ENCODE peak calls at places on chromosome 10, in four cellular contexts. M is NCI-H1105; Z is NCI-H1436; T is stimulated activated CD8-positive, alpha-beta memory T cell treated with anti-CD3 and anti-CD28 coated beads, Interleukin-7, amount 100 ng/mL, for 48 hours. H is an unnamed sample.

GRCh38 chr10:29470355-29470705 is 164.4 kb downstream of the SVIL start:
- DNase-seq in T (no peak), M (no peak), Z (no peak), H (no peak)

GRCh38 chr10:26199841-26200240 is 16.7 kb upstream of the GAD2 start:
- DNase-seq in M (no peak), Z (no peak), T (no peak), H (no peak)

GRCh38 chr10:97024181-97025073 is 161.3 kb downstream of the SLIT1 start:
- DNase-seq in M (no peak), T (no peak), Z (no peak), H (no peak)

GRCh38 chr10:62475531-62475930 is 101.4 kb downstream of the ZNF365 start:
- DNase-seq in M (no peak), T (no peak), Z (no peak), H (no peak)

GRCh38 chr10:43610636-43611035 is 4.4 kb downstream of the ZNF485 start:
- DNase-seq in M (no peak), Z (no peak), T (no peak), H (no peak)

GRCh38 chr10:49134327-49134726 is 506 bp upstream of the FAM170B start:
- DNase-seq in M (no peak), Z (no peak), T (no peak), H (no peak)

GRCh38 chr10:104031631-104032030 is 54.0 kb downstream of the COL17A1 start:
- DNase-seq in Z (no peak), T (no peak), M (no peak), H (no peak)

GRCh38 chr10:70374775-70375614 is 7.4 kb downstream of the LRRC20 start:
- DNase-seq in Z (no peak), T (no peak), M (no peak), H (no peak)

GRCh38 chr10:124417846-124418725 is 637 bp downstream of the OAT start:
- DNase-seq in M (no peak), T (no peak), Z (peak), H (peak)

GRCh38 chr10:114437456-114438292 is 33.4 kb upstream of the AFAP1L2 start:
- DNase-seq in T (no peak), Z (no peak), M (no peak), H (peak)

GRCh38 chr10:85832988-85833387 is 533.6 kb downstream of the GRID1 start:
- DNase-seq in T (no peak), M (no peak), Z (no peak), H (no peak)

GRCh38 chr10:72087969-72088878 is at the start of gene SPOCK2:
- DNase-seq in T (peak), M (no peak), Z (peak), H (no peak)

GRCh38 chr10:69901623-69902505 is 100.2 kb downstream of the COL13A1 start:
- DNase-seq in Z (peak), T (no peak), M (no peak), H (peak)

GRCh38 chr10:117222552-117223412 is 18.1 kb upstream of the SLC18A2 start:
- DNase-seq in Z (no peak), T (no peak), M (no peak), H (no peak)

GRCh38 chr10:123795846-123796590 is 95.6 kb downstream of the CPXM2 start:
- DNase-seq in Z (no peak), M (no peak), T (no peak), H (no peak)

GRCh38 chr10:13348216-13349017 is at the start of gene SEPHS1:
- DNase-seq in Z (peak), T (peak), M (peak), H (peak)

GRCh38 chr10:132833421-132834111 is 47.6 kb upstream of the NKX6-2 start:
- DNase-seq in M (no peak), Z (no peak), T (no peak), H (no peak)

GRCh38 chr10:60203993-60204618 is 185.6 kb downstream of the ANK3 start:
- DNase-seq in Z (no peak), M (no peak), T (no peak), H (peak)

GRCh38 chr10:61899045-61899444 is 2.5 kb upstream of the ARID5B start:
- DNase-seq in T (no peak), M (no peak), Z (no peak), H (peak)

GRCh38 chr10:48444861-48445841 is 138.7 kb downstream of the MAPK8 start:
- DNase-seq in Z (no peak), T (no peak), M (peak), H (no peak)

GRCh38 chr10:15266117-15266516 is 97.6 kb upstream of the NMT2 start:
- DNase-seq in M (no peak), T (no peak), Z (no peak), H (no peak)

GRCh38 chr10:64097391-64098122 is 576.4 kb downstream of the REEP3 start:
- DNase-seq in T (no peak), Z (no peak), M (no peak), H (no peak)

GRCh38 chr10:124739996-124740373 is 4.2 kb downstream of the FAM53B start:
- DNase-seq in M (no peak), Z (no peak), T (no peak), H (no peak)

GRCh38 chr10:111993321-111993720 is 190.2 kb downstream of the GPAM start:
- DNase-seq in T (no peak), Z (no peak), M (no peak), H (no peak)

GRCh38 chr10:91162050-91162494 is 58.4 kb upstream of the PCGF5 start:
- DNase-seq in T (no peak), M (no peak), Z (no peak), H (no peak)